ENCODE peak calls at places on chromosomes 11 and 22, in seven cellular contexts. A is CD4-positive, alpha-beta T cell; S is HEK293T; M is AG04450; H is A549; B is H7; N is NB4. I is an unnamed sample.

GRCh38 chr11:111715142-111715816 is 50.9 kb downstream of the PPP2R1B start:
- DNase-seq in M (no peak), H (no peak), N (no peak), A (no peak), B (no peak), S (no peak), I (no peak)

GRCh38 chr11:118401880-118402590 is 629 bp downstream of the ATP5MG start:
- DNase-seq in S (no peak), M (peak; percentile 74), H (peak; percentile 18), N (peak; percentile 45), B (no peak), A (no peak), I (no peak)

GRCh38 chr11:132451942-132452601 is 1080.2 kb downstream of the OPCML start:
- DNase-seq in N (no peak), M (no peak), A (no peak), S (no peak), B (peak; percentile 47), H (no peak), I (no peak)

GRCh38 chr11:76609736-76610370 is 60.7 kb downstream of the LRRC32 start:
- DNase-seq in A (no peak), H (no peak), B (peak; percentile 59), N (no peak), M (no peak), S (no peak), I (no peak)

GRCh38 chr11:96213500-96213899 is 129.5 kb downstream of the MAML2 start:
- DNase-seq in A (no peak), B (no peak), H (no peak), M (no peak), N (no peak), S (no peak), I (no peak)

GRCh38 chr11:84871116-84871515 is 756.0 kb downstream of the DLG2 start:
- DNase-seq in S (no peak), B (no peak), A (no peak), M (no peak), H (no peak), N (no peak), I (no peak)

GRCh38 chr22:41910050-41910598 is 4.8 kb downstream of the SHISA8 start:
- DNase-seq in M (no peak), S (no peak), H (no peak), B (peak; percentile 98), A (no peak), N (no peak), I (no peak)

GRCh38 chr11:89498845-89499448 is 7.8 kb upstream of the NOX4 start:
- DNase-seq in M (no peak), B (no peak), H (no peak), S (peak; percentile 8), N (peak; percentile 27), A (no peak), I (peak; percentile 78)

GRCh38 chr11:8066911-8067455 is 14.0 kb upstream of the TUB start:
- DNase-seq in M (no peak), B (peak; percentile 48), H (no peak), N (no peak), S (no peak), A (no peak), I (no peak)

GRCh38 chr11:125519865-125520834 is 24.1 kb upstream of the FEZ1 start:
- DNase-seq in N (no peak), B (no peak), M (no peak), A (no peak), S (no peak), H (no peak), I (no peak)

GRCh38 chr22:45995405-45996101 is 18.6 kb upstream of the WNT7B start:
- DNase-seq in H (no peak), B (no peak), N (no peak), S (no peak), A (no peak), M (no peak), I (no peak)

GRCh38 chr11:124844664-124845079 is 20.6 kb upstream of the ROBO3 start:
- DNase-seq in N (no peak), M (no peak), A (no peak), B (peak; percentile 34), S (no peak), H (no peak), I (no peak)

GRCh38 chr22:44753189-44754042 is 1.0 kb downstream of the ARHGAP8 start:
- DNase-seq in N (no peak), H (no peak), M (no peak), S (no peak), A (no peak), B (peak; percentile 53), I (peak; percentile 82)

GRCh38 chr11:2991477-2992233 is 474 bp downstream of the NAP1L4 start:
- DNase-seq in H (peak; percentile 29), S (peak; percentile 21), M (no peak), A (peak; percentile 30), B (peak; percentile 95), N (peak; percentile 73), I (no peak)

GRCh38 chr22:17138451-17139042 is 17.4 kb upstream of the TMEM121B start:
- DNase-seq in H (no peak), A (no peak), B (peak; percentile 37), N (no peak), M (no peak), S (no peak), I (no peak)

GRCh38 chr11:70107756-70108155 is 29.6 kb downstream of the ANO1 start:
- DNase-seq in H (no peak), B (no peak), N (no peak), A (no peak), M (no peak), S (no peak), I (no peak)

GRCh38 chr11:85903811-85904210 is 48.6 kb downstream of the CCDC83 start:
- DNase-seq in S (no peak), A (no peak), B (no peak), N (no peak), M (no peak), H (no peak), I (no peak)

GRCh38 chr11:113874920-113875413 is 405 bp downstream of the USP28 start:
- DNase-seq in N (no peak), A (no peak), H (peak; percentile 31), S (no peak), M (no peak), B (no peak), I (no peak)

GRCh38 chr11:36464720-36465119 is 45.4 kb downstream of the TRAF6 start:
- DNase-seq in A (no peak), S (no peak), H (no peak), B (no peak), M (no peak), N (no peak), I (no peak)

GRCh38 chr11:218815-219593 is 11.5 kb downstream of the RIC8A start:
- DNase-seq in M (no peak), S (no peak), N (no peak), B (peak; percentile 30), A (no peak), H (no peak), I (no peak)

GRCh38 chr11:126498281-126498680 is 142.8 kb downstream of the ST3GAL4 start:
- DNase-seq in S (no peak), B (no peak), A (no peak), M (no peak), N (no peak), H (no peak), I (no peak)

GRCh38 chr11:106986673-106987072 is 31.6 kb downstream of the GUCY1A2 start:
- DNase-seq in N (no peak), M (no peak), S (no peak), A (no peak), B (no peak), H (no peak), I (no peak)

GRCh38 chr22:39298194-39298987 is 21.0 kb downstream of the RPL3 start:
- DNase-seq in B (peak; percentile 63), N (no peak), A (no peak), H (no peak), S (no peak), M (no peak), I (no peak)

GRCh38 chr11:82942376-82942775 is 40.8 kb downstream of the DDIAS start:
- DNase-seq in N (no peak), A (no peak), M (no peak), H (no peak), B (no peak), S (no peak), I (no peak)

I was measured in T47D.